ENCODE peak calls at places on chromosome 14, in seven cellular contexts. One of them, this sample, is unnamed.

GRCh38 chr14:101189962-101190560 is 286.5 kb upstream of the RTL1 start:
- ATAC-seq in lower lobe of right lung: no peak
- ATAC-seq in A549: no peak
- ATAC-seq in CD4-positive, alpha-beta T cell: no peak
- ATAC-seq in activated CD4-positive, CD25-positive, alpha-beta regulatory T cell treated with anti-CD3 and anti-CD28 coated beads, Interleukin-2, amount 50 U/mL, for 24 hours: no peak
- ATAC-seq in heart right ventricle: no peak
- ATAC-seq in RWPE2: no peak
- ATAC-seq in this sample: no peak

GRCh38 chr14:91374897-91375747 is 42.5 kb downstream of the CCDC88C start:
- ATAC-seq in lower lobe of right lung: peak
- ATAC-seq in A549: no peak
- ATAC-seq in CD4-positive, alpha-beta T cell: peak
- ATAC-seq in activated CD4-positive, CD25-positive, alpha-beta regulatory T cell treated with anti-CD3 and anti-CD28 coated beads, Interleukin-2, amount 50 U/mL, for 24 hours: no peak
- ATAC-seq in heart right ventricle: no peak
- ATAC-seq in RWPE2: no peak
- ATAC-seq in this sample: no peak

GRCh38 chr14:55899531-55899930 is 218.7 kb upstream of the PELI2 start:
- ATAC-seq in lower lobe of right lung: no peak
- ATAC-seq in A549: no peak
- ATAC-seq in CD4-positive, alpha-beta T cell: no peak
- ATAC-seq in activated CD4-positive, CD25-positive, alpha-beta regulatory T cell treated with anti-CD3 and anti-CD28 coated beads, Interleukin-2, amount 50 U/mL, for 24 hours: no peak
- ATAC-seq in heart right ventricle: no peak
- ATAC-seq in RWPE2: no peak
- ATAC-seq in this sample: no peak

GRCh38 chr14:71720978-71721624 is 211.1 kb upstream of the RGS6 start:
- ATAC-seq in lower lobe of right lung: peak
- ATAC-seq in A549: peak
- ATAC-seq in CD4-positive, alpha-beta T cell: no peak
- ATAC-seq in activated CD4-positive, CD25-positive, alpha-beta regulatory T cell treated with anti-CD3 and anti-CD28 coated beads, Interleukin-2, amount 50 U/mL, for 24 hours: no peak
- ATAC-seq in heart right ventricle: peak
- ATAC-seq in RWPE2: peak
- ATAC-seq in this sample: peak

GRCh38 chr14:32932921-32933622 is 5.6 kb upstream of the NPAS3 start:
- ATAC-seq in lower lobe of right lung: peak
- ATAC-seq in A549: peak
- ATAC-seq in CD4-positive, alpha-beta T cell: no peak
- ATAC-seq in activated CD4-positive, CD25-positive, alpha-beta regulatory T cell treated with anti-CD3 and anti-CD28 coated beads, Interleukin-2, amount 50 U/mL, for 24 hours: no peak
- ATAC-seq in heart right ventricle: peak
- ATAC-seq in RWPE2: no peak
- ATAC-seq in this sample: no peak

GRCh38 chr14:103711516-103712431 is 3.5 kb downstream of the XRCC3 start:
- ATAC-seq in lower lobe of right lung: no peak
- ATAC-seq in A549: no peak
- ATAC-seq in CD4-positive, alpha-beta T cell: no peak
- ATAC-seq in activated CD4-positive, CD25-positive, alpha-beta regulatory T cell treated with anti-CD3 and anti-CD28 coated beads, Interleukin-2, amount 50 U/mL, for 24 hours: no peak
- ATAC-seq in heart right ventricle: peak
- ATAC-seq in RWPE2: peak
- ATAC-seq in this sample: peak

GRCh38 chr14:92955381-92955780 is 32.4 kb downstream of the CHGA start:
- ATAC-seq in lower lobe of right lung: no peak
- ATAC-seq in A549: no peak
- ATAC-seq in CD4-positive, alpha-beta T cell: no peak
- ATAC-seq in activated CD4-positive, CD25-positive, alpha-beta regulatory T cell treated with anti-CD3 and anti-CD28 coated beads, Interleukin-2, amount 50 U/mL, for 24 hours: no peak
- ATAC-seq in heart right ventricle: peak
- ATAC-seq in RWPE2: no peak
- ATAC-seq in this sample: no peak

GRCh38 chr14:61898568-61898967 is 136.3 kb downstream of the SNAPC1 start:
- ATAC-seq in lower lobe of right lung: no peak
- ATAC-seq in A549: no peak
- ATAC-seq in CD4-positive, alpha-beta T cell: no peak
- ATAC-seq in activated CD4-positive, CD25-positive, alpha-beta regulatory T cell treated with anti-CD3 and anti-CD28 coated beads, Interleukin-2, amount 50 U/mL, for 24 hours: no peak
- ATAC-seq in heart right ventricle: no peak
- ATAC-seq in RWPE2: no peak
- ATAC-seq in this sample: no peak

GRCh38 chr14:70881549-70882174 is 25.6 kb upstream of the PCNX1 start:
- ATAC-seq in lower lobe of right lung: peak
- ATAC-seq in A549: no peak
- ATAC-seq in CD4-positive, alpha-beta T cell: no peak
- ATAC-seq in activated CD4-positive, CD25-positive, alpha-beta regulatory T cell treated with anti-CD3 and anti-CD28 coated beads, Interleukin-2, amount 50 U/mL, for 24 hours: no peak
- ATAC-seq in heart right ventricle: no peak
- ATAC-seq in RWPE2: no peak
- ATAC-seq in this sample: no peak

GRCh38 chr14:36520601-36521525 is 831 bp upstream of the NKX2-1 start:
- ATAC-seq in lower lobe of right lung: peak
- ATAC-seq in A549: peak
- ATAC-seq in CD4-positive, alpha-beta T cell: no peak
- ATAC-seq in activated CD4-positive, CD25-positive, alpha-beta regulatory T cell treated with anti-CD3 and anti-CD28 coated beads, Interleukin-2, amount 50 U/mL, for 24 hours: no peak
- ATAC-seq in heart right ventricle: no peak
- ATAC-seq in RWPE2: peak
- ATAC-seq in this sample: peak

GRCh38 chr14:60257862-60258261 is 8.8 kb downstream of the PPM1A start:
- ATAC-seq in lower lobe of right lung: no peak
- ATAC-seq in A549: no peak
- ATAC-seq in CD4-positive, alpha-beta T cell: peak
- ATAC-seq in activated CD4-positive, CD25-positive, alpha-beta regulatory T cell treated with anti-CD3 and anti-CD28 coated beads, Interleukin-2, amount 50 U/mL, for 24 hours: no peak
- ATAC-seq in heart right ventricle: no peak
- ATAC-seq in RWPE2: no peak
- ATAC-seq in this sample: no peak

GRCh38 chr14:85789506-85789905 is 259.6 kb downstream of the FLRT2 start:
- ATAC-seq in lower lobe of right lung: no peak
- ATAC-seq in A549: no peak
- ATAC-seq in CD4-positive, alpha-beta T cell: no peak
- ATAC-seq in activated CD4-positive, CD25-positive, alpha-beta regulatory T cell treated with anti-CD3 and anti-CD28 coated beads, Interleukin-2, amount 50 U/mL, for 24 hours: no peak
- ATAC-seq in heart right ventricle: no peak
- ATAC-seq in RWPE2: no peak
- ATAC-seq in this sample: no peak